ENCODE peak calls at places on chromosomes 13 and 19, in four cellular contexts. K, R, V and J are unnamed samples.

GRCh38 chr19:4172861-4173473 is 9.4 kb downstream of the SIRT6 start:
- DNase-seq in K (no peak), R (no peak), V (peak; percentile 83), J (no peak)

GRCh38 chr19:19477705-19478383 is 37.5 kb downstream of the TSSK6 start:
- DNase-seq in K (no peak), V (no peak), R (no peak), J (no peak)

GRCh38 chr13:44601596-44601995 is 25.5 kb upstream of the TSC22D1 start:
- DNase-seq in K (no peak), V (no peak), R (no peak), J (no peak)

GRCh38 chr19:39827216-39827615 is 6.7 kb downstream of the DYRK1B start:
- DNase-seq in K (no peak), R (no peak), V (no peak), J (no peak)

GRCh38 chr19:40091205-40092129 is 724 bp upstream of the ZNF780A start:
- DNase-seq in R (no peak), V (no peak), K (no peak), J (no peak)

GRCh38 chr19:52369463-52370340 is at the start of gene ZNF880:
- DNase-seq in K (no peak), R (no peak), V (peak; percentile 39), J (peak; percentile 43)

GRCh38 chr19:51417107-51417806 is at the start of gene SIGLEC10:
- DNase-seq in V (peak; percentile 15), R (no peak), K (no peak), J (no peak)

GRCh38 chr13:27487776-27488175 is 37.4 kb upstream of the MTIF3 start:
- DNase-seq in R (no peak), V (no peak), K (no peak), J (no peak)

GRCh38 chr13:68715651-68716050 is 1392.0 kb upstream of the ATXN8OS start:
- DNase-seq in V (no peak), K (no peak), R (no peak), J (no peak)

GRCh38 chr19:19566306-19566705 is 28.2 kb downstream of the CILP2 start:
- DNase-seq in K (no peak), R (no peak), V (no peak), J (no peak)

GRCh38 chr13:66972659-66973058 is 257.5 kb downstream of the PCDH9 start:
- DNase-seq in V (no peak), R (no peak), K (no peak), J (no peak)

GRCh38 chr19:12772323-12772722 is 3.0 kb downstream of the HOOK2 start:
- DNase-seq in R (no peak), K (no peak), V (no peak), J (no peak)

GRCh38 chr13:48859168-48860105 is 116.3 kb upstream of the FNDC3A start:
- DNase-seq in K (no peak), V (no peak), R (no peak), J (no peak)

GRCh38 chr13:112133489-112134149 is 66.7 kb downstream of the SOX1 start:
- DNase-seq in R (no peak), K (no peak), V (no peak), J (no peak)

GRCh38 chr19:30664358-30665058 is 292.3 kb downstream of the ZNF536 start:
- DNase-seq in V (peak; percentile 17), R (peak; percentile 84), K (no peak), J (no peak)

GRCh38 chr19:14413765-14414171 is 5.4 kb downstream of the DDX39A start:
- DNase-seq in V (no peak), K (no peak), R (no peak), J (no peak)

GRCh38 chr19:34345934-34346333 is 19.1 kb upstream of the GPI start:
- DNase-seq in V (peak; percentile 90), K (peak; percentile 61), R (peak; percentile 63), J (peak; percentile 42)

GRCh38 chr13:104530741-104531140 is 1464.5 kb upstream of the SLC10A2 start:
- DNase-seq in K (no peak), R (no peak), V (no peak), J (no peak)

GRCh38 chr13:104532131-104532530 is 1465.9 kb upstream of the SLC10A2 start:
- DNase-seq in K (no peak), R (no peak), V (no peak), J (no peak)

GRCh38 chr13:104534847-104535246 is 1468.6 kb upstream of the SLC10A2 start:
- DNase-seq in V (no peak), R (no peak), K (peak; percentile 3), J (no peak)
- TF ChIP-seq CTCF in V (no peak), R (peak; percentile 17), K (no peak), J (peak; percentile 21)

GRCh38 chr13:101417501-101417900 is 1.2 kb upstream of the NALCN start:
- DNase-seq in V (no peak), R (no peak), K (no peak), J (no peak)

GRCh38 chr13:101412076-101412475 is 4.2 kb downstream of the NALCN start:
- DNase-seq in R (no peak), V (no peak), K (no peak), J (no peak)

GRCh38 chr13:101415358-101416174 is 742 bp downstream of the NALCN start:
- DNase-seq in V (no peak), R (no peak), K (no peak), J (no peak)

GRCh38 chr13:101417043-101417406 is 717 bp upstream of the NALCN start:
- DNase-seq in K (no peak), V (no peak), R (no peak), J (no peak)

DNA sequence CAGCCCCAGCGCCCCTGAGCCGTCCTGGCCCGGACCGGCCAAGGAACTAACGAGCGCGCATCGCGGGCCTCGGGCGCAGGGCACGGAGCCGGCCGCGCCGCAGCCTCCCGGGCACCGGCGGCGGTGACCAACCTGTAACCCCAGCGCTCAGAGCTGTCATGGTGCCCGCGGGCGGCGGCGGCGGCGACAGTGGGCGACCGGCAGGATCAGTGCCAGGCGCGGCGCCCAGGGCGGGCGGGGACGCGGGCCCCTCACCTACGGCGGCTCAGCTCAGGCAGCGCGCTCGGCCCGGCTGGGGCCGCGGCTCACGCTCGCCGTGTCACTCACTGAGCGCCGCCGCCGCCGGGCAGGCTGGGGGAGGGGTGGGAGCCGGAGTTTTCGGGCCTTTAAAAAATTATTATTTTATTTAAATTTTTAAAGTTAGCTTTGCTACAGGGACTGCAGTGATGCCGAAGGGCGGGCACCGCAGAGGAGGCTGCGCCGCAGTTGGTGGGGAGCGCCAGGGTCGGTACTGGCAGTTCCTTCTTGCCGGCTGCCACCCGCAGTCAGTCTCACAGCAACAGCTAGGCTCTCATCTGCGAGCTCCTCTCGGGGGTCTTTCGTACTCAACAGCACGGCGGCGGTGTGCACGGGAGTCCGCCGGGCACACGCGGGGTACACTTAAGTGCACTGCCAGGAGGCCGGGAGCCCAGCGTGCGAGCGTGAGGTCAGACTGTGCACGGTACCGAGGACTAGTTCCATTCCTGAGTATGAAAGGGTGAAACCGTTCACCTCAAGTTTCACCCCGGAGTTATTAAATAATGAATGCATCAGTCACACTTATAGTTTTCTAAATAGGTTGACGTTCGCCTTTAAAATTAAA is at the start of gene NALCN:
- DNase-seq in V (no peak), R (no peak), K (no peak), J (no peak)
- TF ChIP-seq TCF7L2 in V (no peak), R (no peak), K (no peak), J (no peak)

DNA sequence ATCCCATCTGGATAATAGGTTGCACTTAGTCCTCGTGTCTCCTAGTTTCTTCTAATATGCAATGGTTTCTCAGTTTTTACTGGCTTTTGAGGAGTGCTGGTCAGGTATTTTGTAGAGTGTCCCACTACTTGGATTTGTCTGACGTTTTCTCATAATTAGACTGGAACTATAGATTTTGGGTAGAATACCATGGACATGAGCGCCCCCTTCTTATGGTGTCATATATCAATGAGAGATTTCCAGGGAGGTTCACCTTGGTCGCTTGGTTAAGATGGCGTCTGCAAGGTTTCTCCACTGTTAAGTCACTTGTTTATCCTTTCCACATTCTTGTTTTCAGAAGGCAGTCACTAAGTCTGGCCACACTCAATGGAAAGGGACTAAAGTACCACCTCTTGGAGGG is 6.7 kb downstream of the SOHLH2 start:
- DNase-seq in K (no peak), R (no peak), V (no peak), J (no peak)
- TF ChIP-seq CTCF in K (no peak), R (no peak), V (peak; percentile 9), J (no peak)

DNA sequence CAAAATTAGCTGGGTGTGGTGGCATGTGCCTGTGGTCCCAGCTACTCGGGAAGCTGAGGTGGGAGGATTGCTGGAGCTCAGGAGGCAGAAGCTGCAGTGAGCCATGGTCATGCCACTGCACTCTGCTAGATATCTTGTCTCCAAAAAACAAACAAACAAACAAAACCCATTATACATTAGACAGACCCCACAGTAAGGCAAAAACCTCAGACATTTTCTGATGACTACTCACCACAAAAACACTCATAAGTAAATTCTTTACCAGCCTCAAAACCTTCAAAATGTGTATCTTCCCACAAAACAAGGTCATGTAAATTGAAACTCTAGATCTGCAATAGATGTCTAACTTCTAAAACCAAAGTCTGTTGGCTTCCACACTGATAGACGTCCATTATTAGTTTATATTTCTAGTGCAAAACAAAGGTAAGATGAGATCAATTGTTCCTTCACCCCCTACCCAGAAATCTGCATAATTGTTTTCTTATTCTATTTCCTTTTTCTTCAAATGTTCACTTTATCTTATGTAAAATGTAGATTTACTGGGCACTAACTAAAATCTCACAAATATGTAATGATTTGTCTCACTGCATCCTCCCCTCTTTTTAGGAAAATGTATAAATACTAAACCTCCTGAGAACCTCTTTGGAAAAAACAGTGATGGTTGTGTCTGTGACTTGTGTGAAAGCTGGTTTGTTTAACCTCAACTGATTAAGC is 1377.3 kb upstream of the MIR17HG start:
- DNase-seq in V (no peak), K (no peak), R (no peak), J (no peak)
- TF ChIP-seq TCF7L2 in V (no peak), K (no peak), R (no peak), J (no peak)

DNA sequence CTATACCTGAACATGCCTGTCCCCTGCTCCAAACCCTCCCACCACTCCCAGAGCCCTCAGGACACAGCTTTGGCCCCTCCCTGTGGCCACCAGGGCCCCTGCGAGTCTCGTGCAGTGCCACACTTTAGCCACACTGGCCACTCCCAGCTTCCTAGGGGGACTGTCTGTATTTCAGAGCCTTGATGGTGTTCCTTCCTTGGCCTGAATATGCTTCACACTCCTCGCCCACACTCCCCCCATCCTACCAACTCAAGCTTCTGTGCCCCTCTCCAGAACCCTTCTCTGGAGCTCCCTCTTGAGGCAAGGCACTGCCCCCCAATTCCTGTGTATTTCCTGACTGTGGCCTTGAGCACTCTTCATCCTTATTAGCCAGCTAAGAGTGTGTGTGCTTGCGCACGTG is 80.2 kb downstream of the DPF1 start:
- DNase-seq in R (no peak), K (no peak), V (no peak), J (no peak)
- TF ChIP-seq CTCF in R (peak; percentile 26), K (peak; percentile 44), V (peak; percentile 49), J (no peak)

DNA sequence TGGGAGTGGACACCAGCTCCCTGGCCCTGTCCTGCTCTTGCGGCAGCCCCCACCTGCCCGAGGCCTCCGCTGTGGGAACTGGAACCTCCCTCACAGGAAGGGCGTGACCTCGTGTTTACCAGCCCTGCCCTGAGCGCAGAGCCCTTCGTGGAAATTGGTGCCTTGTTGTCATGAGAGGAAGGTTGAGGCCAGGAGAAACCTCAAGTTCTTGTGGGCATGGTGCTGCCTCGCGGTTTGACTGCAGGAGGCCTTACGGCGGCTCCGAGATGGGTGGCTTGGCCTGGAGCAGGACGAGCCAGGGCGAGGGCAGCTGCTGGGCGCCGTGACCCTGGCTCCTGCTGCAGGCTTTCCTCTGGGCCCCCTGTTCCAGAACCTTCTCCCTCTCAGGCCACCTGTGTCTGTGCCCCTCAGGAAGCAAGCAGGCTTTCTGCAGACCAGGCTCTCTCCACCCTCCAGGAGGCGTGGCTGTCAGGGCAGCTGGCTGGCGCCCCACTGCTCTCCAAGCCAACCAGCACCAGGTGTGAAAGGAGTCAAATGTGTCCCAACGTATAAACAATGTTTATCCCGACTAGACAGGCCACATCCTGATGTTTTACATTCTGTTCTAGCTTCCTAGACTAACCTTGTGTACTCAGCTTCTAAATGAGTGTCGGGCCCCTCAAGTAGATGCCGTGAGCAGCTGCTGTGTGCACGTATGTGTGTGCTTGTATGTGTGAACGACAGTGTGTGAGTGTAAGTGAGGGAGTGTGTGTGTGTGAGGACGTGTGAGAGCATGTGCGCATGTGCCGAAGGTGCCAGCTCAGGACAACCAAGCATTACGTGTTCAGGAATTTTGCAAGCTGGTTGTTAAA is 10.4 kb upstream of the RASA3 start:
- DNase-seq in R (no peak), K (no peak), V (peak; percentile 30), J (no peak)
- TF ChIP-seq TCF7L2 in R (no peak), K (no peak), V (no peak), J (no peak)